ENCODE peak calls at places on chromosome 1, in ten cellular contexts. L, P, X, R, V, N, G, H, M and Z are unnamed samples.

GRCh38 chr1:47590523-47591225 is 152.8 kb downstream of the FOXD2 start:
- DNase-seq in R (peak; percentile 44), P (no peak), V (no peak), G (no peak), N (no peak), M (no peak), L (no peak), X (no peak), H (peak; percentile 4), Z (no peak)

GRCh38 chr1:118788372-118788955 is 199.7 kb downstream of the TBX15 start:
- DNase-seq in L (no peak), R (no peak), P (no peak), X (peak; percentile 48), N (peak; percentile 8), H (no peak), M (no peak), G (no peak), V (no peak), Z (peak; percentile 4)

GRCh38 chr1:233707153-233707905 is 93.4 kb downstream of the KCNK1 start:
- DNase-seq in L (no peak), X (peak; percentile 0), G (no peak), P (no peak), R (no peak), V (no peak), N (no peak), M (peak; percentile 69), H (no peak), Z (no peak)

GRCh38 chr1:197902131-197902453 is 338 bp upstream of the C1orf53 start:
- DNase-seq in P (no peak), L (no peak), V (no peak), H (no peak), N (no peak), X (no peak), G (no peak), R (no peak), M (no peak), Z (no peak)

GRCh38 chr1:11013160-11013531 is 692 bp downstream of the TARDBP start:
- DNase-seq in G (no peak), X (no peak), M (peak; percentile 33), N (no peak), H (peak; percentile 46), L (no peak), V (no peak), P (no peak), R (no peak), Z (no peak)

GRCh38 chr1:62131093-62131725 is 63.4 kb upstream of the L1TD1 start:
- DNase-seq in P (no peak), M (peak; percentile 72), G (no peak), X (peak; percentile 40), N (peak; percentile 24), L (no peak), V (no peak), H (peak; percentile 88), R (peak; percentile 87), Z (peak; percentile 23)

GRCh38 chr1:15246960-15247614 is at the start of gene FHAD1:
- DNase-seq in M (peak; percentile 59), X (peak; percentile 38), V (peak; percentile 68), G (no peak), R (peak; percentile 92), P (peak; percentile 17), N (no peak), L (peak; percentile 59), H (peak; percentile 89), Z (no peak)

GRCh38 chr1:53090227-53091147 is 28.5 kb downstream of the PODN start:
- DNase-seq in X (no peak), P (no peak), L (peak; percentile 7), V (no peak), G (no peak), H (no peak), R (no peak), M (no peak), N (no peak), Z (no peak)

GRCh38 chr1:163874070-163874469 is 552.3 kb downstream of the NUF2 start:
- DNase-seq in M (no peak), R (no peak), L (no peak), H (peak; percentile 20), G (no peak), X (no peak), N (no peak), V (no peak), P (no peak), Z (no peak)

GRCh38 chr1:193767891-193768290 is 581.5 kb upstream of the B3GALT2 start:
- DNase-seq in H (no peak), L (no peak), R (no peak), P (no peak), M (no peak), V (no peak), N (no peak), X (no peak), G (no peak), Z (no peak)

GRCh38 chr1:12052997-12053686 is 10.0 kb upstream of the TNFRSF8 start:
- DNase-seq in L (no peak), H (no peak), M (no peak), N (no peak), G (no peak), R (peak; percentile 67), X (no peak), P (no peak), V (no peak), Z (no peak)